ENCODE peak calls at places on chromosomes 2 and 18, in five cellular contexts. R is mesenteric fat pad; U is activated T-cell treated with anti-CD3 and anti-CD28 coated beads, Interleukin-2, amount 50 U/mL, for 72 hours; W is amygdala; C is HS-5. Y is an unnamed sample.

GRCh38 chr2:2837768-2838547 is 506.9 kb upstream of the MYT1L start:
- DNase-seq in R (peak; percentile 82), U (no peak), W (no peak), C (no peak), Y (peak; percentile 40)

GRCh38 chr18:79786781-79787526 is 10.8 kb upstream of the KCNG2 start:
- DNase-seq in R (peak; percentile 64), U (no peak), W (no peak), C (peak; percentile 32), Y (peak; percentile 32)

GRCh38 chr2:181552808-181553207 is 95.6 kb downstream of the ITGA4 start:
- DNase-seq in R (no peak), U (no peak), W (no peak), C (no peak), Y (no peak)

GRCh38 chr2:59184281-59185020 is 943.3 kb upstream of the FANCL start:
- DNase-seq in R (no peak), U (no peak), W (peak; percentile 7), C (no peak), Y (no peak)

GRCh38 chr2:23505984-23506380 is 121.0 kb downstream of the KLHL29 start:
- DNase-seq in R (no peak), U (no peak), W (no peak), C (no peak), Y (no peak)

GRCh38 chr18:54269924-54270844 is 867 bp downstream of the POLI start:
- DNase-seq in R (no peak), U (peak; percentile 61), W (peak; percentile 49), C (no peak), Y (no peak)

GRCh38 chr18:77057043-77057442 is 75.5 kb downstream of the MBP start:
- DNase-seq in R (no peak), U (no peak), W (no peak), C (no peak), Y (no peak)

GRCh38 chr2:25204190-25204838 is 35.9 kb upstream of the POMC start:
- DNase-seq in R (no peak), U (no peak), W (no peak), C (no peak), Y (no peak)

GRCh38 chr2:223005496-223005895 is 46.5 kb upstream of the KCNE4 start:
- DNase-seq in R (no peak), U (no peak), W (no peak), C (no peak), Y (no peak)

GRCh38 chr2:16361261-16361990 is 304.2 kb downstream of the CYRIA start:
- DNase-seq in R (no peak), U (no peak), W (no peak), C (no peak), Y (no peak)

GRCh38 chr18:46343940-46344372 is 239.8 kb downstream of the HAUS1 start:
- DNase-seq in R (no peak), U (peak; percentile 45), W (no peak), C (no peak), Y (no peak)

GRCh38 chr2:85534099-85534498 is 4.9 kb upstream of the MAT2A start:
- DNase-seq in R (no peak), U (no peak), W (no peak), C (no peak), Y (no peak)

GRCh38 chr2:44197806-44198205 is 29.1 kb downstream of the PPM1B start:
- DNase-seq in R (no peak), U (no peak), W (no peak), C (no peak), Y (no peak)

GRCh38 chr18:8800445-8800844 is 95.1 kb downstream of the MTCL1 start:
- DNase-seq in R (no peak), U (no peak), W (no peak), C (peak; percentile 87), Y (no peak)

GRCh38 chr18:25974630-25975077 is 115.8 kb downstream of the SS18 start:
- DNase-seq in R (no peak), U (no peak), W (no peak), C (no peak), Y (no peak)

GRCh38 chr18:33673689-33674088 is 95.7 kb downstream of the ASXL3 start:
- DNase-seq in R (no peak), U (no peak), W (no peak), C (no peak), Y (no peak)

GRCh38 chr18:39825485-39825884 is 2129.5 kb upstream of the PIK3C3 start:
- DNase-seq in R (no peak), U (no peak), W (no peak), C (no peak), Y (no peak)

GRCh38 chr2:39851691-39852110 is 72.6 kb upstream of the THUMPD2 start:
- DNase-seq in R (no peak), U (no peak), W (peak; percentile 31), C (no peak), Y (no peak)

GRCh38 chr18:70429847-70430500 is 141.1 kb downstream of the SOCS6 start:
- DNase-seq in R (no peak), U (no peak), W (no peak), C (no peak), Y (no peak)

GRCh38 chr2:225165052-225165451 is 122.8 kb upstream of the DOCK10 start:
- DNase-seq in R (no peak), U (no peak), W (no peak), C (peak; percentile 51), Y (no peak)

GRCh38 chr2:190986221-190986953 is 27.6 kb downstream of the STAT1 start:
- DNase-seq in R (no peak), U (no peak), W (no peak), C (no peak), Y (no peak)

GRCh38 chr18:62437520-62438329 is 85.1 kb upstream of the ZCCHC2 start:
- DNase-seq in R (no peak), U (no peak), W (no peak), C (no peak), Y (peak; percentile 50)

GRCh38 chr18:2905802-2906521 is 59.2 kb downstream of the EMILIN2 start:
- DNase-seq in R (peak; percentile 90), U (peak; percentile 50), W (no peak), C (no peak), Y (no peak)

Y was measured in dorsolateral prefrontal cortex.